ENCODE peak calls at places on chromosomes 11 and 22, in six cellular contexts. One of them, this sample, is unnamed.

GRCh38 chr22:21942939-21943338 is 9.7 kb downstream of the PPM1F start:
- DNase-seq in GM12892: no peak
- DNase-seq in suprapubic skin: no peak
- DNase-seq in HL-60: no peak
- DNase-seq in SK-N-MC: no peak
- DNase-seq in endothelial cell of umbilical vein: no peak
- DNase-seq in this sample: no peak

GRCh38 chr11:66347425-66348276 is at the start of gene B4GAT1:
- DNase-seq in GM12892: peak
- DNase-seq in suprapubic skin: peak
- DNase-seq in HL-60: no peak
- DNase-seq in SK-N-MC: peak
- DNase-seq in endothelial cell of umbilical vein: peak
- DNase-seq in this sample: peak

GRCh38 chr22:24205438-24206189 is 24.3 kb downstream of the SUSD2 start:
- DNase-seq in GM12892: no peak
- DNase-seq in suprapubic skin: no peak
- DNase-seq in HL-60: no peak
- DNase-seq in SK-N-MC: no peak
- DNase-seq in endothelial cell of umbilical vein: no peak
- DNase-seq in this sample: no peak

GRCh38 chr11:67283490-67283963 is 5.6 kb upstream of the ANKRD13D start:
- DNase-seq in GM12892: no peak
- DNase-seq in suprapubic skin: no peak
- DNase-seq in HL-60: peak
- DNase-seq in SK-N-MC: no peak
- DNase-seq in endothelial cell of umbilical vein: no peak
- DNase-seq in this sample: no peak

GRCh38 chr22:43831561-43832392 is 19.7 kb upstream of the EFCAB6 start:
- DNase-seq in GM12892: no peak
- DNase-seq in suprapubic skin: no peak
- DNase-seq in HL-60: no peak
- DNase-seq in SK-N-MC: no peak
- DNase-seq in endothelial cell of umbilical vein: no peak
- DNase-seq in this sample: no peak

GRCh38 chr11:116145187-116145865 is 627.5 kb downstream of the BUD13 start:
- DNase-seq in GM12892: no peak
- DNase-seq in suprapubic skin: no peak
- DNase-seq in HL-60: no peak
- DNase-seq in SK-N-MC: no peak
- DNase-seq in endothelial cell of umbilical vein: no peak
- DNase-seq in this sample: no peak

GRCh38 chr11:66973956-66974585 is 1.0 kb upstream of the C11orf86 start:
- DNase-seq in GM12892: no peak
- DNase-seq in suprapubic skin: no peak
- DNase-seq in HL-60: no peak
- DNase-seq in SK-N-MC: no peak
- DNase-seq in endothelial cell of umbilical vein: no peak
- DNase-seq in this sample: no peak

GRCh38 chr11:71433648-71434450 is 14.3 kb downstream of the DHCR7 start:
- DNase-seq in GM12892: no peak
- DNase-seq in suprapubic skin: peak
- DNase-seq in HL-60: no peak
- DNase-seq in SK-N-MC: no peak
- DNase-seq in endothelial cell of umbilical vein: no peak
- DNase-seq in this sample: no peak

GRCh38 chr11:92376146-92376599 is 151.6 kb downstream of the FAT3 start:
- DNase-seq in GM12892: no peak
- DNase-seq in suprapubic skin: no peak
- DNase-seq in HL-60: no peak
- DNase-seq in SK-N-MC: no peak
- DNase-seq in endothelial cell of umbilical vein: no peak
- DNase-seq in this sample: no peak

GRCh38 chr11:129828301-129828836 is 12.7 kb downstream of the TMEM45B start:
- DNase-seq in GM12892: no peak
- DNase-seq in suprapubic skin: no peak
- DNase-seq in HL-60: no peak
- DNase-seq in SK-N-MC: no peak
- DNase-seq in endothelial cell of umbilical vein: no peak
- DNase-seq in this sample: no peak

GRCh38 chr11:75249704-75250103 is 9.1 kb downstream of the TPBGL start:
- DNase-seq in GM12892: no peak
- DNase-seq in suprapubic skin: peak
- DNase-seq in HL-60: no peak
- DNase-seq in SK-N-MC: no peak
- DNase-seq in endothelial cell of umbilical vein: no peak
- DNase-seq in this sample: no peak

GRCh38 chr11:74540270-74540669 is 46.7 kb upstream of the LIPT2 start:
- DNase-seq in GM12892: no peak
- DNase-seq in suprapubic skin: no peak
- DNase-seq in HL-60: no peak
- DNase-seq in SK-N-MC: no peak
- DNase-seq in endothelial cell of umbilical vein: no peak
- DNase-seq in this sample: peak

GRCh38 chr11:19345519-19345847 is 104.7 kb upstream of the E2F8 start:
- DNase-seq in GM12892: peak
- DNase-seq in suprapubic skin: no peak
- DNase-seq in HL-60: no peak
- DNase-seq in SK-N-MC: no peak
- DNase-seq in endothelial cell of umbilical vein: no peak
- DNase-seq in this sample: no peak

GRCh38 chr22:50726643-50727340 is 11.2 kb upstream of the ACR start:
- DNase-seq in GM12892: no peak
- DNase-seq in suprapubic skin: no peak
- DNase-seq in HL-60: no peak
- DNase-seq in SK-N-MC: no peak
- DNase-seq in endothelial cell of umbilical vein: no peak
- DNase-seq in this sample: no peak

GRCh38 chr11:10494636-10495463 is 39.8 kb downstream of the AMPD3 start:
- DNase-seq in GM12892: no peak
- DNase-seq in suprapubic skin: peak
- DNase-seq in HL-60: no peak
- DNase-seq in SK-N-MC: no peak
- DNase-seq in endothelial cell of umbilical vein: no peak
- DNase-seq in this sample: no peak

GRCh38 chr22:29128891-29129643 is 56.2 kb downstream of the KREMEN1 start:
- DNase-seq in GM12892: no peak
- DNase-seq in suprapubic skin: peak
- DNase-seq in HL-60: no peak
- DNase-seq in SK-N-MC: no peak
- DNase-seq in endothelial cell of umbilical vein: no peak
- DNase-seq in this sample: no peak

GRCh38 chr11:125182522-125182921 is 18.0 kb downstream of the PKNOX2 start:
- DNase-seq in GM12892: no peak
- DNase-seq in suprapubic skin: no peak
- DNase-seq in HL-60: no peak
- DNase-seq in SK-N-MC: no peak
- DNase-seq in endothelial cell of umbilical vein: no peak
- DNase-seq in this sample: no peak

GRCh38 chr22:19990609-19991394 is 25.8 kb downstream of the ARVCF start:
- DNase-seq in GM12892: no peak
- DNase-seq in suprapubic skin: no peak
- DNase-seq in HL-60: no peak
- DNase-seq in SK-N-MC: no peak
- DNase-seq in endothelial cell of umbilical vein: no peak
- DNase-seq in this sample: no peak

GRCh38 chr22:20234760-20235452 is 33.2 kb downstream of the RTN4R start:
- DNase-seq in GM12892: no peak
- DNase-seq in suprapubic skin: no peak
- DNase-seq in HL-60: no peak
- DNase-seq in SK-N-MC: no peak
- DNase-seq in endothelial cell of umbilical vein: no peak
- DNase-seq in this sample: no peak

GRCh38 chr11:70455354-70455753 is 57.0 kb downstream of the CTTN start:
- DNase-seq in GM12892: no peak
- DNase-seq in suprapubic skin: no peak
- DNase-seq in HL-60: no peak
- DNase-seq in SK-N-MC: no peak
- DNase-seq in endothelial cell of umbilical vein: no peak
- DNase-seq in this sample: no peak

GRCh38 chr11:123238297-123238696 is 43.2 kb upstream of the CLMP start:
- DNase-seq in GM12892: no peak
- DNase-seq in suprapubic skin: peak
- DNase-seq in HL-60: no peak
- DNase-seq in SK-N-MC: no peak
- DNase-seq in endothelial cell of umbilical vein: no peak
- DNase-seq in this sample: no peak

GRCh38 chr11:62223095-62223494 is 14.6 kb downstream of the SCGB2A1 start:
- DNase-seq in GM12892: no peak
- DNase-seq in suprapubic skin: no peak
- DNase-seq in HL-60: no peak
- DNase-seq in SK-N-MC: no peak
- DNase-seq in endothelial cell of umbilical vein: peak
- DNase-seq in this sample: no peak

GRCh38 chr11:64400667-64401066 is 41.7 kb downstream of the RPS6KA4 start:
- DNase-seq in GM12892: no peak
- DNase-seq in suprapubic skin: no peak
- DNase-seq in HL-60: no peak
- DNase-seq in SK-N-MC: no peak
- DNase-seq in endothelial cell of umbilical vein: no peak
- DNase-seq in this sample: no peak

GRCh38 chr11:18594999-18595749 is 4.4 kb upstream of the MISFA start:
- DNase-seq in GM12892: no peak
- DNase-seq in suprapubic skin: no peak
- DNase-seq in HL-60: no peak
- DNase-seq in SK-N-MC: no peak
- DNase-seq in endothelial cell of umbilical vein: no peak
- DNase-seq in this sample: no peak

GRCh38 chr11:111309516-111309915 is 11.2 kb downstream of the POU2AF3 start:
- DNase-seq in GM12892: no peak
- DNase-seq in suprapubic skin: no peak
- DNase-seq in HL-60: no peak
- DNase-seq in SK-N-MC: no peak
- DNase-seq in endothelial cell of umbilical vein: no peak
- DNase-seq in this sample: no peak

GRCh38 chr11:111307472-111308108 is 9.2 kb downstream of the POU2AF3 start:
- DNase-seq in GM12892: no peak
- DNase-seq in suprapubic skin: no peak
- DNase-seq in HL-60: no peak
- DNase-seq in SK-N-MC: no peak
- DNase-seq in endothelial cell of umbilical vein: no peak
- DNase-seq in this sample: no peak

GRCh38 chr11:111310088-111310487 is 11.7 kb downstream of the POU2AF3 start:
- DNase-seq in GM12892: no peak
- DNase-seq in suprapubic skin: no peak
- DNase-seq in HL-60: no peak
- DNase-seq in SK-N-MC: no peak
- DNase-seq in endothelial cell of umbilical vein: no peak
- DNase-seq in this sample: no peak

GRCh38 chr11:111306321-111306720 is 8.0 kb downstream of the POU2AF3 start:
- DNase-seq in GM12892: no peak
- DNase-seq in suprapubic skin: no peak
- DNase-seq in HL-60: no peak
- DNase-seq in SK-N-MC: no peak
- DNase-seq in endothelial cell of umbilical vein: no peak
- DNase-seq in this sample: no peak

GRCh38 chr11:111308140-111308539 is 9.8 kb downstream of the POU2AF3 start:
- DNase-seq in GM12892: no peak
- DNase-seq in suprapubic skin: no peak
- DNase-seq in HL-60: no peak
- DNase-seq in SK-N-MC: peak
- DNase-seq in endothelial cell of umbilical vein: no peak
- DNase-seq in this sample: no peak
- TF ChIP-seq POLR2AphosphoS5 in GM12892: no peak
- TF ChIP-seq POLR2AphosphoS5 in suprapubic skin: no peak
- TF ChIP-seq POLR2AphosphoS5 in HL-60: no peak
- TF ChIP-seq POLR2AphosphoS5 in SK-N-MC: peak
- TF ChIP-seq POLR2AphosphoS5 in endothelial cell of umbilical vein: no peak
- TF ChIP-seq POLR2AphosphoS5 in this sample: no peak

GRCh38 chr11:128231845-128232410 is 355.4 kb downstream of the ETS1 start:
- DNase-seq in GM12892: no peak
- DNase-seq in suprapubic skin: no peak
- DNase-seq in HL-60: no peak
- DNase-seq in SK-N-MC: no peak
- DNase-seq in endothelial cell of umbilical vein: no peak
- DNase-seq in this sample: no peak
- TF ChIP-seq POLR2AphosphoS5 in GM12892: no peak
- TF ChIP-seq POLR2AphosphoS5 in suprapubic skin: no peak
- TF ChIP-seq POLR2AphosphoS5 in HL-60: no peak
- TF ChIP-seq POLR2AphosphoS5 in SK-N-MC: no peak
- TF ChIP-seq POLR2AphosphoS5 in endothelial cell of umbilical vein: no peak
- TF ChIP-seq POLR2AphosphoS5 in this sample: no peak

GRCh38 chr11:35152575-35152974 is 13.6 kb downstream of the CD44 start:
- DNase-seq in GM12892: no peak
- DNase-seq in suprapubic skin: no peak
- DNase-seq in HL-60: no peak
- DNase-seq in SK-N-MC: no peak
- DNase-seq in endothelial cell of umbilical vein: no peak
- DNase-seq in this sample: no peak
- TF ChIP-seq POLR2AphosphoS5 in GM12892: no peak
- TF ChIP-seq POLR2AphosphoS5 in suprapubic skin: no peak
- TF ChIP-seq POLR2AphosphoS5 in HL-60: no peak
- TF ChIP-seq POLR2AphosphoS5 in SK-N-MC: no peak
- TF ChIP-seq POLR2AphosphoS5 in endothelial cell of umbilical vein: no peak
- TF ChIP-seq POLR2AphosphoS5 in this sample: no peak

GRCh38 chr22:27269751-27270586 is 531.6 kb downstream of the MN1 start:
- DNase-seq in GM12892: no peak
- DNase-seq in suprapubic skin: no peak
- DNase-seq in HL-60: no peak
- DNase-seq in SK-N-MC: no peak
- DNase-seq in endothelial cell of umbilical vein: no peak
- DNase-seq in this sample: no peak

GRCh38 chr22:27273386-27273785 is 528.2 kb downstream of the MN1 start:
- DNase-seq in GM12892: no peak
- DNase-seq in suprapubic skin: no peak
- DNase-seq in HL-60: no peak
- DNase-seq in SK-N-MC: no peak
- DNase-seq in endothelial cell of umbilical vein: no peak
- DNase-seq in this sample: no peak

GRCh38 chr22:27267145-27267544 is 534.4 kb downstream of the MN1 start:
- DNase-seq in GM12892: no peak
- DNase-seq in suprapubic skin: no peak
- DNase-seq in HL-60: no peak
- DNase-seq in SK-N-MC: no peak
- DNase-seq in endothelial cell of umbilical vein: no peak
- DNase-seq in this sample: no peak

GRCh38 chr22:27274770-27275449 is 526.6 kb downstream of the MN1 start:
- DNase-seq in GM12892: no peak
- DNase-seq in suprapubic skin: no peak
- DNase-seq in HL-60: no peak
- DNase-seq in SK-N-MC: no peak
- DNase-seq in endothelial cell of umbilical vein: no peak
- DNase-seq in this sample: no peak

DNA sequence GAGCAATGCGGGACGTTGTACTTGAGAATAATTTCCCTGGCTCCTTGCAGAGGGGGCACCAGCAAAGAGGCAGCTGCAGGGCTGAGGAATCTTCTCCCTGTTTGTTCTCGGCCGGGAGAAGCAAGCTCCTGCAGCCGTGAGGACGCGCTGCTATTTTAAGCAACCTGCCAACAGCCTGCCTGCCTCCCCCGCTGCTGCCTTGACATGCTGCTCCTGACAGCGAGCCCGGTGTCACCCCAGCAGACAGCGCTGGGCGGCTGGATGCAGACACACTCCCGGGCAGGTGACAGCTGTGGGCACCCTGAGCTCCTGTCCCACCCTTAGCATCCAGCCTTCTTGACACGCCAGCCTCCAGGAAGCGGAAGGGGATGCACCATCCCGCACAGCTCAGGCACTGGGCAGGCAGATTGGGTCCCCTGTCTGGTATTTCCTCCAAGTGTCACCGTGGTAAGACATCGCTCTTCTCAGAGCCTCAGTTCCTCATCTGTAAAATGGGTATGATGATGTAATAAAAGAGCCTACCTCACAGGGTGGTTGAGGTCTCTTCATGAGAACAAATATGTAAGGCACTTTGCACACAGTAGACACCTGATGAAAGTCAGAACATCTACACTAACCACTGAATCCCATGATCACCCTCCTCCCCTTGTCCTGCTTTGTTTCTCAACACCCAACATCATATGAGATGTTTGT is 530.6 kb downstream of the MN1 start:
- DNase-seq in GM12892: no peak
- DNase-seq in suprapubic skin: no peak
- DNase-seq in HL-60: no peak
- DNase-seq in SK-N-MC: no peak
- DNase-seq in endothelial cell of umbilical vein: no peak
- DNase-seq in this sample: no peak
- TF ChIP-seq POLR2AphosphoS5 in GM12892: no peak
- TF ChIP-seq POLR2AphosphoS5 in suprapubic skin: no peak
- TF ChIP-seq POLR2AphosphoS5 in HL-60: no peak
- TF ChIP-seq POLR2AphosphoS5 in SK-N-MC: no peak
- TF ChIP-seq POLR2AphosphoS5 in endothelial cell of umbilical vein: no peak
- TF ChIP-seq POLR2AphosphoS5 in this sample: no peak

This sample was measured in H1.